ENCODE peak calls at places on chromosomes 16 and 17, in four cellular contexts. N, K, Q and P are unnamed samples. For H3K36me3, the result is how much of the 10 kb centered on the place peaks cover.

GRCh38 chr17:29909604-29910003 is 20.4 kb downstream of the SSH2 start:
- DNase-seq in N (no peak), K (no peak), Q (no peak), P (no peak)

GRCh38 chr16:81035398-81035974 is at the start of gene ATMIN:
- DNase-seq in N (peak), K (peak), Q (peak), P (peak)

GRCh38 chr16:61936522-61936921 is 99.7 kb downstream of the CDH8 start:
- DNase-seq in N (peak), K (no peak), Q (no peak), P (no peak)

GRCh38 chr16:85422124-85422373 is 191.1 kb upstream of the GSE1 start:
- DNase-seq in N (no peak), K (no peak), Q (no peak), P (no peak)

GRCh38 chr17:73683788-73684582 is 39.7 kb upstream of the SDK2 start:
- DNase-seq in N (no peak), K (no peak), Q (no peak), P (no peak)

GRCh38 chr17:9729034-9729650 is 62.2 kb downstream of the DHRS7C start:
- DNase-seq in N (peak), K (no peak), Q (peak), P (no peak)

GRCh38 chr16:57887711-57888110 is 83.2 kb downstream of the CNGB1 start:
- DNase-seq in N (no peak), K (no peak), Q (no peak), P (no peak)

GRCh38 chr17:859461-860195 is 77.5 kb downstream of the MRM3 start:
- DNase-seq in N (no peak), K (no peak), Q (no peak), P (peak)

GRCh38 chr17:74454197-74455024 is 12.0 kb upstream of the CD300A start:
- DNase-seq in N (no peak), K (no peak), Q (no peak), P (peak)

GRCh38 chr17:7929158-7930029 is at the start of gene KCNAB3:
- DNase-seq in N (peak), K (no peak), Q (no peak), P (peak)

GRCh38 chr16:67444259-67445125 is 13.6 kb downstream of the HSD11B2 start:
- DNase-seq in N (no peak), K (no peak), Q (no peak), P (no peak)

GRCh38 chr17:7856081-7856791 is 1.1 kb downstream of the NAA38 start:
- DNase-seq in N (no peak), K (peak), Q (no peak), P (peak)

GRCh38 chr16:12625068-12625467 is 178.6 kb downstream of the CPPED1 start:
- DNase-seq in N (no peak), K (no peak), Q (no peak), P (no peak)

GRCh38 chr17:77719806-77720205 is 238.7 kb upstream of the TNRC6C start:
- DNase-seq in N (no peak), K (no peak), Q (no peak), P (no peak)

GRCh38 chr17:29648005-29648404 is 25.3 kb upstream of the CORO6 start:
- DNase-seq in N (no peak), K (no peak), Q (no peak), P (no peak)

GRCh38 chr16:30075503-30076275 is at the start of gene PPP4C:
- DNase-seq in N (peak), K (peak), Q (no peak), P (peak)

GRCh38 chr16:46627746-46628145 is 6.6 kb upstream of the SHCBP1 start:
- DNase-seq in N (no peak), K (no peak), Q (no peak), P (no peak)

GRCh38 chr16:27779719-27780161 is 229.8 kb downstream of the KATNIP start:
- DNase-seq in N (peak), K (no peak), Q (no peak), P (no peak)

GRCh38 chr17:65027305-65027704 is 29.2 kb downstream of the GNA13 start:
- DNase-seq in N (no peak), K (no peak), Q (peak), P (no peak)
- TF ChIP-seq CTCF in N (peak), K (no peak), Q (peak), P (no peak)

GRCh38 chr16:1670866-1671265 is 7.2 kb upstream of the JPT2 start:
- DNase-seq in N (no peak), K (no peak), Q (no peak), P (no peak)
- H3K36me3 ChIP-seq in N (under half), K (half or more), Q (under half), P (half or more)

GRCh38 chr16:24800586-24800985 is 45.2 kb upstream of the SLC5A11 start:
- DNase-seq in N (peak), K (no peak), Q (no peak), P (no peak)
- TF ChIP-seq CTCF in N (peak), K (no peak), Q (no peak), P (peak)

GRCh38 chr17:16427020-16427419 is 11.6 kb downstream of the TRPV2 start:
- DNase-seq in N (no peak), K (no peak), Q (no peak), P (no peak)

GRCh38 chr17:16423226-16423872 is 8.0 kb downstream of the TRPV2 start:
- DNase-seq in N (no peak), K (no peak), Q (no peak), P (no peak)

GRCh38 chr17:16425202-16425601 is 9.8 kb downstream of the TRPV2 start:
- DNase-seq in N (no peak), K (no peak), Q (no peak), P (no peak)

GRCh38 chr17:16428098-16428882 is 12.9 kb downstream of the TRPV2 start:
- DNase-seq in N (peak), K (peak), Q (no peak), P (peak)

DNA sequence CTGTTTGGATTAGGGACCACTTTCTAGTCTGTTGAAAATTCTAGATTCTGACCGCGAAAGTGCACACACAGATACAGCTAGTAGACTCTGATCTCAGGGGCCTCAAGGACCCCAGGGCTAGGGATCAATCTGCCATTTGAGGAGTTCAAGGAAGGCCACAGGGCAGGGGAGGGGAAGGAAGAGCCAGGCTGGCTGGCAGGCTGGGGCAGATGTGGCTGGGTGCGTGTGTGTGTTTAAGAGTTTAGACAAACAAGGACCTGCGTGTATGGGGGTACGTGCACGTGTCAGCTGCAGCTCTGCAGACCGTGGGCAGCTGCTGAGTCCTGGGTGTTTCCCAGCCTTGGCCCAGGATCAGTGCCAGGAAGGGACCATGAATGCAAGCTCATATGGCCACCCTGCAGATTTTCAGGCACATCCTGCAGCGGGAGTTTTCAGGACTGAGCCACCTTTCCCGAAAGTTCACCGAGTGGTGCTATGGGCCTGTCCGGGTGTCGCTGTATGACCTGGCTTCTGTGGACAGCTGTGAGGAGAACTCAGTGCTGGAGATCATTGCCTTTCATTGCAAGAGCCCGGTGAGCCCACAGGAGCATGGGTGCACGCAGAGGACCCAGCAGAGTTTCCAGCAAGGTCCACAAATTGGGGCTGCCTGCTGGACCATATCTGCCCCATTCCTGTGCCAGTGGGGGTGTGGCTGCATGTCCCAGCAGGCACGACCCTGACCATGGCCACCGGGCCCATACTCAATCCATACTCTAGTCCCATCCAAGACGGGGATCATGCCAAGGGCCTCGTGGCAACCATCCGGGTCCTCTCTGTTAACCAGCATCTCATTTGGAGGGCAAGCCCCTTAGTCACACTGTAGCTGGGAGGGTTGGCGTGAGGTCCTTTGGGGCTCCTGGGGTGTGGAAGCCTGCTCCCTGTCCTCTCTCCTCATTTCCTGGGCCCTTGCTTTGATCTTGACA is 10.6 kb downstream of the TRPV2 start:
- DNase-seq in N (no peak), K (peak), Q (no peak), P (no peak)
- H3K36me3 ChIP-seq in N (under half), K (under half), Q (under half), P (half or more)

GRCh38 chr17:44014437-44015172 is at the start of gene TMEM101:
- DNase-seq in N (peak), K (peak), Q (peak), P (peak)
- TF ChIP-seq CTCF in N (no peak), K (no peak), Q (no peak), P (no peak)

GRCh38 chr17:64261422-64262124 is 1.5 kb downstream of the TEX2 start:
- DNase-seq in N (no peak), K (no peak), Q (no peak), P (no peak)

GRCh38 chr17:64262125-64262421 is 987 bp downstream of the TEX2 start:
- DNase-seq in N (no peak), K (no peak), Q (no peak), P (no peak)

GRCh38 chr17:64259436-64259835 is 3.6 kb downstream of the TEX2 start:
- DNase-seq in N (no peak), K (no peak), Q (no peak), P (no peak)

GRCh38 chr17:64262422-64263260 is at the start of gene TEX2:
- DNase-seq in N (peak), K (peak), Q (no peak), P (peak)

DNA sequence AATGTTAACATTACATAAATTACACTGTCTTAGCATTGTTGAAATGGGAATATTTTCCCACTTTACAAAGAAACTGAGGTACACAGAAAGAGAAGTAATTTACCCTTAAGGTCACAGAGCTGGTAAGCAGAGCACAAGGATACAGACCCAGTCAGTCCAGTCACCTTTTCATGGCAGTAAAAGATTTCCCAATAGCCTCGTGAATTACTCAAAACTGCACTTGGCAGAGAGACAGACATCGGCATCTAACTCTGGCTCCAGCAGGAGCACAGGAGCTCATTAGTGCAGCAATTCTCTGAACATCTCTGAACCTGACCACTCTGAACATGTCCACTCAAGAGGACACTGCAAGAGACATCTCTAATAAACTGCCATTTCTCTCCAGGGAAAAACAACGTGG is 3.1 kb downstream of the TEX2 start:
- DNase-seq in N (no peak), K (no peak), Q (no peak), P (no peak)
- H3K36me3 ChIP-seq in N (under half), K (under half), Q (under half), P (under half)

GRCh38 chr17:76585048-76585648 is 512 bp downstream of the ST6GALNAC2 start:
- DNase-seq in N (peak), K (no peak), Q (no peak), P (no peak)

GRCh38 chr17:76586741-76587487 is 1.3 kb upstream of the ST6GALNAC2 start:
- DNase-seq in N (peak), K (no peak), Q (no peak), P (no peak)

GRCh38 chr17:76584427-76585047 is 1.1 kb downstream of the ST6GALNAC2 start:
- DNase-seq in N (no peak), K (no peak), Q (no peak), P (no peak)

GRCh38 chr17:76588182-76588581 is 2.5 kb upstream of the ST6GALNAC2 start:
- DNase-seq in N (no peak), K (no peak), Q (no peak), P (no peak)

GRCh38 chr17:76585649-76586593 is at the start of gene ST6GALNAC2:
- DNase-seq in N (peak), K (peak), Q (no peak), P (peak)
- TF ChIP-seq CTCF in N (peak), K (no peak), Q (peak), P (peak)